ENCODE peak calls at places on chromosomes 12 and 14, in six cellular contexts. A, G, W, E, S and Y are unnamed samples.

GRCh38 chr12:131040491-131040890 is 86.8 kb downstream of the ADGRD1 start:
- DNase-seq in A (no peak), G (no peak), W (no peak), E (no peak), S (no peak), Y (no peak)

GRCh38 chr12:129594098-129594497 is 309.7 kb downstream of the TMEM132D start:
- DNase-seq in A (no peak), G (no peak), W (no peak), E (no peak), S (no peak), Y (no peak)

GRCh38 chr12:45648070-45648469 is 81.4 kb upstream of the ARID2 start:
- DNase-seq in A (peak), G (no peak), W (no peak), E (no peak), S (no peak), Y (no peak)

GRCh38 chr14:21686468-21686867 is 12.8 kb upstream of the OR4E1 start:
- DNase-seq in A (no peak), G (no peak), W (no peak), E (no peak), S (no peak), Y (no peak)

GRCh38 chr14:97185186-97185585 is 388.0 kb downstream of the VRK1 start:
- DNase-seq in A (peak), G (no peak), W (peak), E (no peak), S (no peak), Y (no peak)

GRCh38 chr14:69268763-69269162 is 8.8 kb downstream of the GALNT16 start:
- DNase-seq in A (no peak), G (no peak), W (no peak), E (no peak), S (no peak), Y (no peak)

GRCh38 chr12:124248862-124249825 is 45.7 kb upstream of the RFLNA start:
- DNase-seq in A (no peak), G (no peak), W (no peak), E (peak), S (no peak), Y (peak)

GRCh38 chr12:97754306-97754705 is 291.7 kb downstream of the RMST start:
- DNase-seq in A (no peak), G (no peak), W (no peak), E (no peak), S (no peak), Y (no peak)

GRCh38 chr12:49094104-49094948 is at the start of gene DHH:
- DNase-seq in A (peak), G (peak), W (peak), E (no peak), S (no peak), Y (peak)

GRCh38 chr12:99619389-99620158 is 28.0 kb upstream of the GARIN6 start:
- DNase-seq in A (no peak), G (no peak), W (peak), E (peak), S (no peak), Y (no peak)

GRCh38 chr14:65186951-65187350 is 84.6 kb upstream of the MAX start:
- DNase-seq in A (no peak), G (no peak), W (no peak), E (no peak), S (no peak), Y (no peak)

GRCh38 chr12:64826234-64826633 is 1.8 kb downstream of the TBC1D30 start:
- DNase-seq in A (peak), G (peak), W (peak), E (peak), S (no peak), Y (peak)

GRCh38 chr12:6215932-6216494 is 15.8 kb downstream of the CD9 start:
- DNase-seq in A (peak), G (peak), W (peak), E (peak), S (no peak), Y (no peak)

GRCh38 chr12:51980809-51981127 is 26.0 kb upstream of the TAMALIN start:
- DNase-seq in A (no peak), G (no peak), W (no peak), E (no peak), S (no peak), Y (no peak)

GRCh38 chr12:7009512-7009911 is 8.8 kb downstream of the LPCAT3 start:
- DNase-seq in A (no peak), G (no peak), W (no peak), E (peak), S (no peak), Y (no peak)

GRCh38 chr12:58159941-58160340 is 218.6 kb downstream of the ATP23 start:
- DNase-seq in A (no peak), G (no peak), W (no peak), E (no peak), S (no peak), Y (no peak)

GRCh38 chr12:51482808-51483532 is 58.3 kb downstream of the SLC4A8 start:
- DNase-seq in A (no peak), G (no peak), W (no peak), E (no peak), S (no peak), Y (no peak)

GRCh38 chr12:117643971-117644370 is 282.5 kb upstream of the NOS1 start:
- DNase-seq in A (no peak), G (no peak), W (no peak), E (no peak), S (no peak), Y (no peak)

GRCh38 chr14:71621276-71621675 is 311.0 kb upstream of the RGS6 start:
- DNase-seq in A (no peak), G (no peak), W (peak), E (no peak), S (no peak), Y (no peak)

GRCh38 chr14:67409461-67409860 is 2.5 kb downstream of the PLEK2 start:
- DNase-seq in A (no peak), G (no peak), W (peak), E (no peak), S (no peak), Y (no peak)

GRCh38 chr12:76337583-76337982 is 10.6 kb downstream of the BBS10 start:
- DNase-seq in A (no peak), G (no peak), W (no peak), E (peak), S (no peak), Y (no peak)

GRCh38 chr12:58298793-58299192 is 357.4 kb downstream of the ATP23 start:
- DNase-seq in A (no peak), G (no peak), W (no peak), E (no peak), S (no peak), Y (no peak)

GRCh38 chr12:47990351-47991105 is 13.7 kb downstream of the COL2A1 start:
- DNase-seq in A (peak), G (no peak), W (no peak), E (no peak), S (no peak), Y (no peak)

GRCh38 chr12:15244926-15245325 is 23.7 kb upstream of the RERG start:
- DNase-seq in A (no peak), G (no peak), W (no peak), E (no peak), S (no peak), Y (no peak)

GRCh38 chr12:130498589-130499385 is 161.1 kb downstream of the PIWIL1 start:
- DNase-seq in A (no peak), G (no peak), W (no peak), E (no peak), S (no peak), Y (no peak)

GRCh38 chr12:4034926-4035325 is 161.7 kb upstream of the PARP11 start:
- DNase-seq in A (no peak), G (no peak), W (no peak), E (no peak), S (no peak), Y (no peak)

GRCh38 chr12:11580125-11580751 is 69.2 kb upstream of the ETV6 start:
- DNase-seq in A (peak), G (peak), W (peak), E (peak), S (no peak), Y (no peak)

GRCh38 chr12:113190761-113191160 is 5.2 kb downstream of the RITA1 start:
- DNase-seq in A (no peak), G (no peak), W (peak), E (no peak), S (no peak), Y (no peak)